ENCODE peak calls at places on chromosomes 16 and 17, in eight cellular contexts. W is KBM-7, G is SJCRH30, K is T follicular helper cell, F is memory B cell, S is uterus, J is BJ, T is endothelial cell. Y is an unnamed sample.

GRCh38 chr17:17540278-17540906 is 44.2 kb upstream of the RASD1 start:
- DNase-seq in G (peak), F (no peak), J (no peak), W (no peak), S (no peak), K (no peak), T (no peak), Y (no peak)

GRCh38 chr16:75244844-75245758 is 6.3 kb downstream of the BCAR1 start:
- DNase-seq in G (peak), F (no peak), T (peak), J (peak), W (no peak), K (no peak), S (peak), Y (peak)

GRCh38 chr16:26963109-26963508 is 103.6 kb upstream of the C16orf82 start:
- DNase-seq in J (no peak), K (no peak), S (no peak), G (peak), W (no peak), T (no peak), F (no peak), Y (no peak)

GRCh38 chr17:62628845-62629555 is 1.5 kb downstream of the MRC2 start:
- DNase-seq in T (no peak), K (no peak), W (no peak), S (peak), F (no peak), G (no peak), J (no peak), Y (no peak)

GRCh38 chr17:1055751-1056645 is 59.1 kb downstream of the TIMM22 start:
- DNase-seq in T (peak), W (peak), J (no peak), S (peak), G (peak), K (peak), F (peak), Y (peak)

GRCh38 chr16:49635591-49636581 is 220.0 kb downstream of the ZNF423 start:
- DNase-seq in S (no peak), W (no peak), F (no peak), J (no peak), T (no peak), G (no peak), K (no peak), Y (no peak)

GRCh38 chr17:68343976-68344375 is 52.7 kb downstream of the ARSG start:
- DNase-seq in S (no peak), W (no peak), T (no peak), F (no peak), G (no peak), K (no peak), J (no peak), Y (no peak)

GRCh38 chr17:32111141-32111771 is 31.0 kb upstream of the RHOT1 start:
- DNase-seq in G (peak), F (no peak), J (no peak), W (peak), K (peak), S (peak), T (peak), Y (peak)

GRCh38 chr16:15672514-15673167 is 22.6 kb downstream of the NDE1 start:
- DNase-seq in K (peak), S (peak), T (no peak), W (peak), G (no peak), F (peak), J (peak), Y (peak)

GRCh38 chr16:77841275-77841640 is 52.9 kb downstream of the VAT1L start:
- DNase-seq in S (no peak), F (no peak), K (no peak), J (no peak), T (no peak), W (no peak), G (no peak), Y (no peak)

GRCh38 chr17:76547642-76548202 is 7.9 kb downstream of the PRCD start:
- DNase-seq in T (no peak), F (no peak), S (no peak), K (no peak), G (no peak), W (no peak), J (no peak), Y (no peak)

GRCh38 chr17:7217113-7217987 is 2.3 kb downstream of the DLG4 start:
- DNase-seq in S (peak), J (no peak), W (peak), T (peak), K (no peak), F (no peak), G (peak), Y (peak)

GRCh38 chr17:36936455-36936934 is 780 bp upstream of the LHX1 start:
- DNase-seq in W (peak), T (no peak), K (no peak), G (peak), F (no peak), S (no peak), J (no peak), Y (no peak)

GRCh38 chr16:1512174-1512573 is 19.0 kb downstream of the TELO2 start:
- DNase-seq in W (peak), T (no peak), K (no peak), G (no peak), F (no peak), S (no peak), J (no peak), Y (no peak)

GRCh38 chr17:7313028-7313889 is 1.9 kb downstream of the GPS2 start:
- DNase-seq in K (no peak), S (no peak), W (peak), F (no peak), T (no peak), G (no peak), J (no peak), Y (no peak)

GRCh38 chr16:66996324-66996982 is 8.1 kb downstream of the CES4A start:
- DNase-seq in T (no peak), S (peak), J (peak), G (no peak), F (no peak), K (no peak), W (no peak), Y (peak)

GRCh38 chr17:78765821-78766220 is 16.3 kb downstream of the CYTH1 start:
- DNase-seq in G (no peak), F (no peak), K (no peak), W (no peak), J (no peak), T (no peak), S (no peak), Y (no peak)

GRCh38 chr17:78253946-78254672 is 22.7 kb downstream of the TMEM235 start:
- DNase-seq in K (peak), S (peak), T (peak), G (peak), J (peak), F (peak), W (peak), Y (peak)

GRCh38 chr16:68096491-68096890 is 11.3 kb downstream of the NFATC3 start:
- DNase-seq in T (no peak), S (no peak), F (no peak), G (no peak), J (no peak), W (no peak), K (no peak), Y (no peak)

GRCh38 chr17:63652106-63652505 is 29.9 kb downstream of the MAP3K3 start:
- DNase-seq in G (no peak), S (no peak), K (no peak), J (no peak), F (no peak), W (no peak), T (no peak), Y (no peak)

GRCh38 chr17:6627019-6627418 is 13.5 kb downstream of the KIAA0753 start:
- DNase-seq in F (no peak), J (no peak), S (no peak), G (no peak), K (no peak), W (no peak), T (no peak), Y (no peak)

GRCh38 chr16:3829631-3830536 is 50.6 kb downstream of the CREBBP start:
- DNase-seq in W (no peak), J (no peak), G (no peak), S (no peak), F (no peak), K (no peak), T (no peak), Y (no peak)

GRCh38 chr16:7086842-7087616 is 245.6 kb upstream of the RBFOX1 start:
- DNase-seq in W (peak), F (no peak), K (no peak), G (peak), S (peak), T (peak), J (no peak), Y (peak)

GRCh38 chr17:18377437-18378204 is at the start of gene EVPLL:
- DNase-seq in J (no peak), K (no peak), S (no peak), F (no peak), G (no peak), W (peak), T (no peak), Y (peak)

GRCh38 chr17:57925361-57925990 is 29.7 kb downstream of the CUEDC1 start:
- DNase-seq in K (no peak), S (no peak), J (no peak), F (no peak), T (no peak), G (peak), W (no peak), Y (peak)

GRCh38 chr16:13077816-13078215 is 176.4 kb downstream of the SHISA9 start:
- DNase-seq in G (no peak), J (no peak), W (no peak), S (no peak), T (no peak), F (no peak), K (no peak), Y (no peak)

GRCh38 chr17:59001158-59001814 is 105.4 kb downstream of the TRIM37 start:
- DNase-seq in S (peak), K (peak), J (peak), T (peak), F (peak), G (peak), W (peak), Y (peak)

GRCh38 chr17:17626151-17626805 is 34.8 kb upstream of the PEMT start:
- DNase-seq in G (peak), K (no peak), J (no peak), T (no peak), W (no peak), S (no peak), F (no peak), Y (no peak)

GRCh38 chr17:80826955-80827645 is 164.5 kb upstream of the CHMP6 start:
- DNase-seq in F (no peak), K (no peak), G (peak), W (no peak), T (no peak), J (peak), S (peak), Y (peak)

GRCh38 chr16:86338403-86339115 is 171.8 kb upstream of the FOXF1 start:
- DNase-seq in G (no peak), S (no peak), K (no peak), T (no peak), J (no peak), F (no peak), W (no peak), Y (no peak)

GRCh38 chr16:78925071-78925714 is 675.3 kb downstream of the MAF start:
- DNase-seq in S (no peak), J (no peak), F (no peak), K (no peak), T (peak), G (peak), W (peak), Y (peak)

GRCh38 chr16:64738321-64738960 is 383.4 kb downstream of the CDH11 start:
- DNase-seq in W (no peak), T (no peak), J (peak), G (no peak), S (no peak), K (no peak), F (no peak), Y (no peak)